ENCODE peak calls at places on chromosomes 13 and 19, in seven cellular contexts. S is activated T-helper 1 cell treated with anti-CD3 and anti-CD28 coated beads, Interleukin-12 subunit alpha, Interleukin-12 subunit beta, Interleukin-2, Interleukin-4 antibody, amounts not matched to agents 30 ng/mL and 10 ng/mL and 1 ng/mL, durations not matched to agents 14 hours and 24 hours and 36 hours; H is stimulated activated CD8-positive, alpha-beta memory T cell treated with anti-CD3 and anti-CD28 coated beads, Interleukin-12 subunit alpha, Interleukin-12 subunit beta, amount 100 ng/mL, for 1 hour; Y is NB4; T is Daoy; Z is psoas muscle; P is activated CD4-positive, alpha-beta T cell treated with anti-CD3 and anti-CD28 coated beads for 48 hours. G is an unnamed sample.

GRCh38 chr13:112453207-112453829 is 77.2 kb downstream of the SPACA7 start:
- DNase-seq in S (no peak), H (no peak), Y (no peak), T (no peak), Z (peak), P (no peak), G (no peak)

GRCh38 chr13:28337196-28338045 is 157.5 kb downstream of the FLT1 start:
- DNase-seq in S (no peak), H (no peak), Y (no peak), T (peak), Z (no peak), P (no peak), G (no peak)

GRCh38 chr13:42740753-42741152 is 40.6 kb upstream of the FAM216B start:
- DNase-seq in S (no peak), H (no peak), Y (peak), T (peak), Z (peak), P (no peak), G (no peak)

GRCh38 chr19:7500811-7501450 is 12.1 kb upstream of the PEX11G start:
- DNase-seq in S (peak), H (no peak), Y (no peak), T (peak), Z (no peak), P (peak), G (peak)

GRCh38 chr13:97385146-97385545 is 48.8 kb upstream of the RAP2A start:
- DNase-seq in S (no peak), H (no peak), Y (no peak), T (peak), Z (no peak), P (no peak), G (no peak)

GRCh38 chr19:40274585-40275544 is 10.3 kb downstream of the AKT2 start:
- DNase-seq in S (no peak), H (no peak), Y (no peak), T (no peak), Z (no peak), P (peak), G (no peak)

GRCh38 chr19:32876236-32876918 is 6.8 kb upstream of the SLC7A9 start:
- DNase-seq in S (no peak), H (no peak), Y (no peak), T (no peak), Z (no peak), P (no peak), G (no peak)

GRCh38 chr19:51359294-51359693 is 6.9 kb downstream of the ETFB start:
- DNase-seq in S (no peak), H (no peak), Y (no peak), T (peak), Z (no peak), P (no peak), G (no peak)

GRCh38 chr13:98279473-98280175 is 102.6 kb upstream of the RNF113B start:
- DNase-seq in S (no peak), H (no peak), Y (peak), T (peak), Z (no peak), P (no peak), G (no peak)

GRCh38 chr13:107669356-107669755 is 546.0 kb downstream of the LIG4 start:
- DNase-seq in S (no peak), H (no peak), Y (no peak), T (no peak), Z (no peak), P (no peak), G (no peak)

GRCh38 chr13:99418663-99419140 is 82.6 kb upstream of the TM9SF2 start:
- DNase-seq in S (no peak), H (no peak), Y (no peak), T (no peak), Z (peak), P (peak), G (no peak)

GRCh38 chr13:79987761-79988160 is 353.2 kb downstream of the SPRY2 start:
- DNase-seq in S (no peak), H (no peak), Y (no peak), T (no peak), Z (no peak), P (no peak), G (no peak)

GRCh38 chr19:34359954-34360315 is 5.1 kb upstream of the GPI start:
- DNase-seq in S (no peak), H (no peak), Y (no peak), T (no peak), Z (no peak), P (no peak), G (no peak)

GRCh38 chr13:30895773-30896172 is 10.3 kb upstream of the MEDAG start:
- DNase-seq in S (no peak), H (no peak), Y (no peak), T (peak), Z (peak), P (no peak), G (no peak)

GRCh38 chr13:78603240-78603947 is at the start of gene POU4F1:
- DNase-seq in S (peak), H (no peak), Y (peak), T (peak), Z (peak), P (peak), G (peak)

GRCh38 chr13:38417727-38418126 is 68.1 kb downstream of the UFM1 start:
- DNase-seq in S (no peak), H (no peak), Y (peak), T (no peak), Z (no peak), P (peak), G (no peak)

GRCh38 chr19:32691291-32691951 is at the start of gene NUDT19:
- DNase-seq in S (peak), H (peak), Y (peak), T (peak), Z (peak), P (peak), G (peak)

GRCh38 chr19:34732548-34733255 is 1.3 kb upstream of the ZNF181 start:
- DNase-seq in S (no peak), H (no peak), Y (peak), T (no peak), Z (no peak), P (no peak), G (no peak)

G was measured in activated T-helper 2 cell treated with anti-CD3 and anti-CD28 coated beads, Interferon-gamma antibody, Interleukin-2, Interleukin-4, amounts not matched to agents 10 μg/mL and 5 μg/mL and 100 μg/mL, durations not matched to agents 14 hours and 24 hours and 36 hours.